ENCODE peak calls at places on chromosomes 4 and X, in ten cellular contexts. D, F, X, L, P, Q, Z, C, O and E are unnamed samples.

GRCh38 chr4:52052475-52052780 is 1.3 kb downstream of the SPATA18 start:
- DNase-seq in D (peak; percentile 4), F (no peak), X (peak; percentile 28), L (peak; percentile 8), P (no peak), Q (peak; percentile 22), Z (no peak), C (no peak), O (no peak), E (no peak)

GRCh38 chr4:13701937-13702446 is 74.5 kb upstream of the BOD1L1 start:
- DNase-seq in D (no peak), F (no peak), X (no peak), L (no peak), P (peak; percentile 17), Q (peak; percentile 51), Z (peak; percentile 24), C (no peak), O (peak; percentile 11), E (no peak)

GRCh38 chr4:10045481-10045880 is 24.2 kb upstream of the SLC2A9 start:
- DNase-seq in D (no peak), F (no peak), X (no peak), L (no peak), P (no peak), Q (peak; percentile 13), Z (peak; percentile 64), C (no peak), O (no peak), E (no peak)

GRCh38 chrX:110418220-110418856 is 59.7 kb downstream of the RTL9 start:
- DNase-seq in D (peak; percentile 10), F (no peak), X (no peak), L (peak; percentile 68), P (no peak), Q (peak; percentile 71), Z (peak; percentile 25), C (peak; percentile 57), O (peak; percentile 54), E (no peak)

GRCh38 chr4:26140150-26140898 is 180.5 kb upstream of the RBPJ start:
- DNase-seq in D (no peak), F (no peak), X (no peak), L (no peak), P (no peak), Q (peak; percentile 69), Z (no peak), C (no peak), O (peak; percentile 47), E (no peak)

GRCh38 chr4:43251760-43252317 is 359.3 kb downstream of the GRXCR1 start:
- DNase-seq in D (no peak), F (no peak), X (no peak), L (no peak), P (no peak), Q (peak; percentile 7), Z (no peak), C (no peak), O (no peak), E (no peak)

GRCh38 chr4:81635747-81636146 is 164.0 kb upstream of the RASGEF1B start:
- DNase-seq in D (no peak), F (no peak), X (peak; percentile 25), L (peak; percentile 7), P (no peak), Q (no peak), Z (peak; percentile 28), C (peak; percentile 42), O (no peak), E (peak; percentile 26)

GRCh38 chr4:183544109-183544508 is 39.3 kb downstream of the ING2 start:
- DNase-seq in D (no peak), F (no peak), X (no peak), L (no peak), P (no peak), Q (no peak), Z (no peak), C (no peak), O (no peak), E (no peak)

GRCh38 chr4:1031956-1032795 is 20.8 kb downstream of the FGFRL1 start:
- DNase-seq in D (no peak), F (no peak), X (no peak), L (no peak), P (no peak), Q (no peak), Z (no peak), C (no peak), O (no peak), E (no peak)
- TF ChIP-seq CTCF in D (no peak), F (no peak), X (no peak), L (no peak), P (no peak), Q (no peak), Z (no peak), C (no peak), O (no peak), E (no peak)

GRCh38 chrX:119417842-119418241 is 18.7 kb downstream of the SLC25A43 start:
- DNase-seq in D (no peak), F (no peak), X (no peak), L (no peak), P (no peak), Q (peak; percentile 15), Z (peak; percentile 11), C (no peak), O (no peak), E (no peak)
- TF ChIP-seq CTCF in D (no peak), F (no peak), X (peak; percentile 20), L (peak; percentile 18), P (peak; percentile 45), Q (peak; percentile 37), Z (peak; percentile 44), C (no peak), O (peak; percentile 45), E (no peak)

GRCh38 chr4:154623995-154624394 is 11.5 kb upstream of the FGG start:
- DNase-seq in D (no peak), F (no peak), X (no peak), L (no peak), P (no peak), Q (no peak), Z (no peak), C (no peak), O (no peak), E (no peak)

GRCh38 chr4:154630307-154630706 is 17.9 kb upstream of the FGG start:
- DNase-seq in D (no peak), F (no peak), X (no peak), L (no peak), P (no peak), Q (no peak), Z (no peak), C (no peak), O (no peak), E (no peak)

GRCh38 chr4:154622598-154622997 is 10.1 kb upstream of the FGG start:
- DNase-seq in D (peak; percentile 17), F (no peak), X (no peak), L (peak; percentile 67), P (peak; percentile 28), Q (peak; percentile 50), Z (peak; percentile 63), C (no peak), O (peak; percentile 53), E (no peak)

GRCh38 chr4:154626793-154627484 is 14.5 kb upstream of the FGG start:
- DNase-seq in D (peak; percentile 87), F (peak; percentile 56), X (no peak), L (peak; percentile 87), P (no peak), Q (peak; percentile 48), Z (peak; percentile 88), C (peak; percentile 64), O (peak; percentile 51), E (peak; percentile 46)
- TF ChIP-seq CTCF in D (peak; percentile 72), F (peak; percentile 28), X (peak; percentile 40), L (peak; percentile 67), P (peak; percentile 73), Q (peak; percentile 68), Z (peak; percentile 95), C (no peak), O (peak; percentile 72), E (no peak)

GRCh38 chrX:145825896-145826295 is 8.3 kb downstream of the SLITRK2 start:
- DNase-seq in D (no peak), F (no peak), X (no peak), L (peak; percentile 56), P (no peak), Q (peak; percentile 23), Z (peak; percentile 2), C (no peak), O (peak; percentile 23), E (no peak)
- TF ChIP-seq CTCF in D (no peak), F (no peak), X (peak; percentile 19), L (peak; percentile 5), P (peak; percentile 40), Q (peak; percentile 23), Z (no peak), C (no peak), O (peak; percentile 24), E (no peak)

GRCh38 chr4:177505171-177505615 is 63.0 kb upstream of the AGA start:
- DNase-seq in D (no peak), F (no peak), X (no peak), L (no peak), P (no peak), Q (no peak), Z (peak; percentile 4), C (no peak), O (no peak), E (no peak)
- TF ChIP-seq CTCF in D (no peak), F (no peak), X (no peak), L (no peak), P (peak; percentile 14), Q (no peak), Z (no peak), C (no peak), O (peak; percentile 5), E (no peak)

GRCh38 chr4:55431710-55432336 is 36.1 kb downstream of the TMEM165 start:
- DNase-seq in D (no peak), F (no peak), X (no peak), L (no peak), P (no peak), Q (no peak), Z (no peak), C (no peak), O (no peak), E (no peak)

GRCh38 chr4:55438314-55438713 is 42.6 kb downstream of the TMEM165 start:
- DNase-seq in D (no peak), F (no peak), X (no peak), L (no peak), P (no peak), Q (no peak), Z (peak; percentile 15), C (no peak), O (no peak), E (no peak)

GRCh38 chr4:55437823-55438222 is 42.1 kb downstream of the TMEM165 start:
- DNase-seq in D (no peak), F (no peak), X (no peak), L (no peak), P (no peak), Q (no peak), Z (no peak), C (no peak), O (no peak), E (no peak)

GRCh38 chr4:55437356-55437796 is 41.6 kb downstream of the TMEM165 start:
- DNase-seq in D (no peak), F (no peak), X (no peak), L (no peak), P (peak; percentile 53), Q (peak; percentile 48), Z (peak; percentile 50), C (no peak), O (peak; percentile 76), E (no peak)

GRCh38 chr4:55435136-55435535 is 39.4 kb downstream of the TMEM165 start:
- DNase-seq in D (peak; percentile 29), F (no peak), X (no peak), L (peak; percentile 10), P (no peak), Q (peak; percentile 25), Z (no peak), C (no peak), O (no peak), E (no peak)
- TF ChIP-seq CTCF in D (peak; percentile 44), F (no peak), X (peak; percentile 12), L (peak; percentile 45), P (peak; percentile 40), Q (peak; percentile 25), Z (no peak), C (no peak), O (peak; percentile 50), E (no peak)